ENCODE peak calls at places on chromosomes 2 and 18, in six cellular contexts. Y is aorta, W is fibroblast of lung, J is hepatocyte, H is right atrium auricular region, C is neural progenitor cell. B is an unnamed sample. For H3K27me3 and H3K9me3, the result is how much of the 10 kb centered on the place peaks cover.

GRCh38 chr2:209238765-209239584 is 184.9 kb upstream of the MAP2 start:
- DNase-seq in Y (no peak), W (no peak), J (no peak), H (no peak), C (no peak), B (no peak)

GRCh38 chr2:26011990-26012856 is 21.7 kb upstream of the RAB10 start:
- DNase-seq in Y (peak), W (peak), J (peak), H (peak), C (peak), B (peak)

GRCh38 chr18:9140381-9140780 is 3.8 kb downstream of the ANKRD12 start:
- DNase-seq in Y (no peak), W (no peak), J (no peak), H (no peak), C (no peak), B (no peak)

GRCh38 chr2:20062615-20063545 is 11.5 kb upstream of the LAPTM4A start:
- DNase-seq in Y (peak), W (peak), J (peak), H (no peak), C (no peak), B (no peak)

GRCh38 chr18:34121157-34121807 is 103.4 kb downstream of the NOL4 start:
- DNase-seq in Y (no peak), W (peak), J (peak), H (no peak), C (no peak), B (peak)

GRCh38 chr2:9780368-9781130 is 62.7 kb upstream of the TAF1B start:
- DNase-seq in Y (peak), W (no peak), J (no peak), H (no peak), C (no peak), B (no peak)

GRCh38 chr2:43950383-43951008 is 45.3 kb downstream of the LRPPRC start:
- DNase-seq in Y (no peak), W (peak), J (peak), H (no peak), C (peak), B (peak)

GRCh38 chr2:195494452-195494851 is 162.6 kb upstream of the SLC39A10 start:
- DNase-seq in Y (no peak), W (no peak), J (no peak), H (no peak), C (no peak), B (no peak)

GRCh38 chr2:226031078-226031937 is 631.8 kb downstream of the NYAP2 start:
- DNase-seq in Y (peak), W (peak), J (peak), H (peak), C (peak), B (peak)

GRCh38 chr2:120914839-120915521 is 179.3 kb downstream of the GLI2 start:
- DNase-seq in Y (peak), W (peak), J (no peak), H (peak), C (no peak), B (no peak)

GRCh38 chr18:32896781-32897547 is 124.1 kb upstream of the KLHL14 start:
- DNase-seq in Y (no peak), W (peak), J (no peak), H (no peak), C (no peak), B (no peak)

GRCh38 chr2:20667151-20667530 is 197 bp downstream of the GDF7 start:
- DNase-seq in Y (no peak), W (no peak), J (no peak), H (no peak), C (peak), B (no peak)

GRCh38 chr18:62187543-62188378 is 706 bp downstream of the RELCH start:
- DNase-seq in Y (no peak), W (peak), J (peak), H (no peak), C (peak), B (peak)

GRCh38 chr2:190809139-190809764 is 71.4 kb upstream of the GLS start:
- DNase-seq in Y (no peak), W (no peak), J (peak), H (no peak), C (no peak), B (peak)

GRCh38 chr2:166892397-166892796 is 4.1 kb downstream of the XIRP2 start:
- DNase-seq in Y (no peak), W (no peak), J (no peak), H (no peak), C (no peak), B (no peak)

GRCh38 chr2:218006741-218007140 is 3.9 kb upstream of the TNS1 start:
- DNase-seq in Y (no peak), W (peak), J (peak), H (no peak), C (no peak), B (no peak)

GRCh38 chr2:118122768-118123335 is 34.6 kb downstream of the INSIG2 start:
- DNase-seq in Y (no peak), W (no peak), J (no peak), H (no peak), C (no peak), B (no peak)

GRCh38 chr18:46211816-46212215 is 107.6 kb downstream of the HAUS1 start:
- DNase-seq in Y (no peak), W (peak), J (no peak), H (no peak), C (no peak), B (no peak)

GRCh38 chr2:210000464-210001324 is 1.7 kb upstream of the RPE start:
- DNase-seq in Y (no peak), W (no peak), J (no peak), H (no peak), C (no peak), B (no peak)

GRCh38 chr2:39942970-39943369 is 163.9 kb upstream of the THUMPD2 start:
- DNase-seq in Y (no peak), W (no peak), J (no peak), H (no peak), C (no peak), B (no peak)

GRCh38 chr18:48412339-48412929 is 3.3 kb upstream of the ZBTB7C start:
- DNase-seq in Y (no peak), W (peak), J (peak), H (no peak), C (peak), B (peak)

GRCh38 chr18:67525328-67526110 is 9.0 kb upstream of the DSEL start:
- DNase-seq in Y (peak), W (peak), J (peak), H (peak), C (peak), B (no peak)

GRCh38 chr18:23853448-23854210 is 160.9 kb upstream of the TTC39C start:
- DNase-seq in Y (no peak), W (no peak), J (no peak), H (no peak), C (no peak), B (no peak)

GRCh38 chr18:35201502-35201901 is 39.3 kb upstream of the ZNF397 start:
- DNase-seq in Y (no peak), W (no peak), J (no peak), H (no peak), C (no peak), B (no peak)

GRCh38 chr2:75627902-75628504 is 18.6 kb upstream of the MRPL19 start:
- DNase-seq in Y (peak), W (peak), J (peak), H (no peak), C (peak), B (peak)

DNA sequence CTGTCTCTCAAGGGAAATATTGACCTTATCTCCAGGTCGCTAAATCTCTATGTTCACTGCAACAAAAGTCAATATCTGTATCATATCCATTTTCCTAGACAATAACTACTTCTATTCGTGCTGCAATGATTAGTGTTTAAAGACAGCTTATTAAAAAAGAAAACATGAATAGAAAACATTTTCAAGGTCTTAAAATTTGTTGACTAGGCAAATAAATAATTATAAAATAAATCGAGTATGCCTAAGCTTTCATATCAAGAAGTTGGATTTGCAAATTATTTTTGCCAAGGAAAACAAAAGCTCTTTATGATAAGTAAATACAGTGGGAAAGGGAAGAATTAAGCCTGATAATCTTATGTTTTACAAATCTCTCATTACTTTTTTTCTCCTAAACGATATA is 428.5 kb downstream of the NUP35 start:
- DNase-seq in Y (no peak), W (no peak), J (no peak), H (no peak), C (no peak), B (no peak)
- H3K4me3 ChIP-seq in Y (no peak), W (no peak), J (no peak), H (no peak), C (no peak), B (no peak)

DNA sequence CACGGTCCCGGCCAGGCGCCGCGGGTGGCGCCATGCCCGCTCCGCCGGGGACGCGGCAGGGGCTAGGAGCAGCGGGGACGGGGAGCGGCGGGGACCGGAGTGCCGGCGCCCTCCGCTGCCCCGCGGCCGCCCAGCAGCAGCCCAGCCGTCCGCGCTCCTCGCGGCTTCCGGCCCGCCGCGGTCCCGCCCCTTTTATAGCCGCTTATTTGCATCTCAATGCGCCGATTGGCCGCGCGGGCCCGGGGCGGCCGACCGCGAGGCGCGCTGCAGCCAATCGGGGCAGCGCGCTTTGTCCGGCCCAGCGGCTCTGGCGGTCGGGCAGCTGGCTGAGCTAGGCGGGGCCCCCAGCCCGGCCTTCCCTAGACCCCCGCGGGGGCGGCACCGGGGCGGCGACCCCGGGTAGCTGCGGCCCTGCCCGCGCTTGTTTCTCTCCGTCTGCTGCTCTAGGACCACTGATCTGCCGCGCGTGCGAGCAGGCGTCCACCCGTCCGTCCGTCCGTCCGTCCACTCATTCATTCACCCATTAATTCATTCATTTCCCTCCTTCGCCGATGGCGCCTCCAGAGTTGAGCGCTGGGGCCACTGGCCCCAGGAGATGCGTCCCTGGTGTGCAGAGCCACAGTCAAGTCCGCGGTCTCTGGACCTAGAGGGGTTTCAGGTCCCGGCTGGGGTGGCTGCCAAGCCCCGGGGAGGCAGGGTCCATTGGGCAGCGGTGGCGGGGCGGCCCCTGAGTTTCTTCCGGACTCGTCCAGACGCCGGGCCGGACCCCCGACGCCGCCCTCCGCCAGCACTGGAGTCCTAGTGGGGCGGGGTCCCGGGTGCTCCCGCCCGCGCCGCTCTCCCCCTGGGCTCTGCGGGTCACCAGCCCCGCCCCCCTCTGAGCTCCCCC is at the start of gene HES6:
- DNase-seq in Y (peak), W (peak), J (peak), H (peak), C (peak), B (peak)
- H3K27me3 ChIP-seq in Y (under half), W (under half), J (under half), H (under half), C (half or more), B (under half)

DNA sequence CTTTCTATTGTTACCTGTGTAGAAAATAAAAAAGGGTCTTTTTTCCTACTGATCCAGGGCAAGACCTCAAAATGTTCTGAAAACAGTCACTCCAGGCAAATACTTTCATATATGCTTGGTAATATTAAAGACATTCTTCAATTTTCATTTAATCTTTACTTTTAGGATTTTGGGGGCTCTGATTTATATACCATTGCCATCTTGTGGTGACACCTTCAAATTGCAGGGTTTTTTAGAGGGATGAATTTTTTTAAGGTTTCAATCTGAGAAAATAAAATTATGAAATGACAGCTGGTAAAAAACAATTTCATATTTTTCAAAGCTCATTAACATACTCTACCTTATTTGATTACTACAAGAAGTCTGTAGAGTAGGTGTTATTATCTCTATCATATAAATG is 26.8 kb downstream of the MAPK4 start:
- DNase-seq in Y (no peak), W (no peak), J (no peak), H (no peak), C (no peak), B (no peak)
- H3K9me3 ChIP-seq in Y (under half), W (under half), J (under half), H (under half), C (under half), B (under half)

DNA sequence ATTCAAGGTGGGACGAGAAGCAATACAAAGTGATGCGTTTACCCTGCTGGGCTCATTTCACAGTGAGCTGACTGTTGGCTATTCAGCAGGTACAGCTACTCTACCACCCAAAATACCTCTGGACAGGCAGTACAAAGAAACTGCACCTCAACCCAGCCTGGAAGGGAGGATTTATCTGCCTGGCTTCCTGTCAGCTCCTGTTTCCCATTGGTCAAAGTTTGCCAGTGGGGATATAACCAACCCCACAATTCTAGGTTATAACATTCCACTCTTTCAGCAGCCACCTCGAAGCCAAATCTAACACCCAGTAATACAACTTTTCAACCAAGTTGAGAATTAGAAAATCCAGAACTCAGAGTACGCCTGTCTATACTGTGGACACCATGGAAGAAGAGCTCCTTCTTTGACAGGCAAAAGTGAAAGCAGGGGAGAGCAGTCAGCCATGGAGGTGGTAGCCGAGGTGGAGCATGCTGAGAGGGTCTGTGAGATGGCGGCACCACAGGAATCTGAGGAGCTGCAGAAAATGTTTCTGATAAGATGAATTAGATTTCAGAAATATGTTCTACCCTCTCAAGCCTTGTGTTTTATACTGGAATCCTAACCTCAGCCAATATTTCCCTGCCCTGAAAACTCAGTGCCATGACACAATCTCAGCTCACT is 10.8 kb downstream of the DUSP19 start:
- DNase-seq in Y (no peak), W (no peak), J (no peak), H (no peak), C (no peak), B (peak)
- H3K4me3 ChIP-seq in Y (no peak), W (no peak), J (no peak), H (no peak), C (no peak), B (no peak)

GRCh38 chr2:104855174-104856085 is 1.5 kb downstream of the POU3F3 start:
- DNase-seq in Y (no peak), W (no peak), J (no peak), H (no peak), C (peak), B (no peak)
- H3K27me3 ChIP-seq in Y (under half), W (under half), J (half or more), H (half or more), C (half or more), B (under half)

DNA sequence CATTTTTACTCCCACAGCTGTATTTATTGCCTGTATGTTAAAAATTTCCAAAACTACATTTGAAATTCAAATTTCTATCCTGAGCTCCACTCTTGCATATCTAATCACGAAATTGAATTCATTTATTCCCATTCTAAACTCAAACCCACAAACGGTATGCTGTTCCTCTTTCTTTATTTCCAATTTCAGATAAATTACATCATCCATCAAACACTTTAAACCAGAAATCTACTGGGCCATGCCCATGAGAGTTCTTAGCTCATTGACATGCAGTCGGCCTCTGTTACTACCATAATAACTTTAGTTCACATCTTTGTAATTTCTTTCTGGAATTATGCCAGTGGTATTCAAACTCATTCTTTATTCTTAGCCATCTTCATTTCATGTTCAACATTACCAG is 100.3 kb downstream of the COL3A1 start:
- DNase-seq in Y (no peak), W (no peak), J (no peak), H (no peak), C (no peak), B (no peak)
- H3K9me3 ChIP-seq in Y (under half), W (under half), J (under half), H (under half), C (under half), B (under half)

DNA sequence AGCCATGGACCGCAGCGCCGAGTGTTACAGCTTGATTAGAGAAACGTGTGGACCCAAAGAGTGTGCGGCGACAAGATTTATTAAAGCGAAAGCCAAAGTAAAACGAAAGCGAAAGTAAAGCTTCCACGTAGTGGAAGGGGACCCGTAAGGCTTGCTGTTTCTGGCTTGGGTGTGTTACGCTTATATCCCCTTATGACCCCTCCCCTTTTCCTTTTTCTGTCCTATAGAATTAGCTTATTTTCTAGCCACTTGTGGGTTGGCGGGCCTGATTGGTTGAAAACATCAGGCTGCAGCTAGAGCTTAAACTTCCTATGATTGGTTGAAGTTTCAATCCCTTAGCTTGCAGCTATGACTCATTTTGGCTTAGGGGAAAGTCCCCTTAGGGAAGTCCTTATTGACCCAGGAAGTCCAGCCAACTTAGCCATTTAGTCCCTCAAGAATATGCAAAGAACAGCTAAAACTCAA is 969.7 kb downstream of the DCDC2C start:
- DNase-seq in Y (no peak), W (peak), J (no peak), H (no peak), C (no peak), B (no peak)
- H3K4me3 ChIP-seq in Y (no peak), W (no peak), J (no peak), H (no peak), C (no peak), B (no peak)

GRCh38 chr18:57353137-57353939 is 981 bp downstream of the ST8SIA3 start:
- DNase-seq in Y (no peak), W (no peak), J (peak), H (no peak), C (peak), B (no peak)

GRCh38 chr18:57352761-57353136 is 392 bp downstream of the ST8SIA3 start:
- DNase-seq in Y (no peak), W (no peak), J (no peak), H (no peak), C (peak), B (no peak)

GRCh38 chr18:57352271-57352701 is at the start of gene ST8SIA3:
- DNase-seq in Y (no peak), W (no peak), J (no peak), H (no peak), C (peak), B (no peak)

DNA sequence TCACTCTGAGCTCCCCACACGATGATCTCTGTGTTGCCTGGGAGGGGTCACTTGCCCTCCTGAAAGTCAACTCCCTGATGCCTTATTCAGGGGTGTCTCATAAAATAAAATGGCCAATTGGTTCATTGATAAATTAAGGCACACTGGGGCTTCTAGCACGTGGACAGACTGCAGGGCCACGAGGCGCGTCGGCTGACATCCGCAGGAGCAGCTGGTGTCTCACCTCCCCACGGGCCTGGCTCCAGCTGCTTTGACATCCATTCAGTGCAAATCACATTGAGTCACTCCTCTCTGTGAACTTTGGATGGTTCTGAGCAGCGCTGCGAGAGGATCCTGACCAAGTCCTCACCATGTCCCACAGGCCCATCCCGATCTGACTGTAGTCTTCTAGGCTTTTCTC is 4.6 kb upstream of the ST8SIA3 start:
- DNase-seq in Y (no peak), W (no peak), J (no peak), H (no peak), C (no peak), B (no peak)
- H3K27me3 ChIP-seq in Y (under half), W (under half), J (half or more), H (under half), C (under half), B (under half)

B was measured in small intestine.